ENCODE peak calls at places on chromosomes 3 and 15, in ten cellular contexts. One of them, this sample, is unnamed. For H3K27me3 and H3K36me3, the result is how much of the 10 kb centered on the place peaks cover.

GRCh38 chr15:51380999-51381806 is 39.7 kb downstream of the GLDN start:
- DNase-seq in breast epithelium: no peak
- DNase-seq in IMR-90: peak
- DNase-seq in brain microvascular endothelial cell: peak
- DNase-seq in Peyer's patch: peak
- DNase-seq in PC-9: peak
- DNase-seq in endodermal cell: peak
- DNase-seq in body of pancreas: peak
- DNase-seq in colonic mucosa: peak
- DNase-seq in K562: peak
- DNase-seq in this sample: peak

GRCh38 chr3:66066963-66067617 is 28.4 kb upstream of the MAGI1 start:
- DNase-seq in breast epithelium: no peak
- DNase-seq in IMR-90: no peak
- DNase-seq in brain microvascular endothelial cell: no peak
- DNase-seq in Peyer's patch: no peak
- DNase-seq in PC-9: no peak
- DNase-seq in endodermal cell: no peak
- DNase-seq in body of pancreas: no peak
- DNase-seq in colonic mucosa: no peak
- DNase-seq in K562: no peak
- DNase-seq in this sample: no peak

GRCh38 chr3:187833375-187833774 is 88.1 kb upstream of the BCL6 start:
- DNase-seq in breast epithelium: no peak
- DNase-seq in IMR-90: no peak
- DNase-seq in brain microvascular endothelial cell: no peak
- DNase-seq in Peyer's patch: no peak
- DNase-seq in PC-9: peak
- DNase-seq in endodermal cell: no peak
- DNase-seq in body of pancreas: no peak
- DNase-seq in colonic mucosa: no peak
- DNase-seq in K562: no peak
- DNase-seq in this sample: no peak

GRCh38 chr3:197516517-197516889 is 39.3 kb downstream of the BDH1 start:
- DNase-seq in breast epithelium: no peak
- DNase-seq in IMR-90: peak
- DNase-seq in brain microvascular endothelial cell: peak
- DNase-seq in Peyer's patch: peak
- DNase-seq in PC-9: peak
- DNase-seq in endodermal cell: peak
- DNase-seq in body of pancreas: peak
- DNase-seq in colonic mucosa: no peak
- DNase-seq in K562: peak
- DNase-seq in this sample: no peak

GRCh38 chr3:58337190-58337589 is 4.5 kb downstream of the PXK start:
- DNase-seq in breast epithelium: no peak
- DNase-seq in IMR-90: no peak
- DNase-seq in brain microvascular endothelial cell: no peak
- DNase-seq in Peyer's patch: no peak
- DNase-seq in PC-9: no peak
- DNase-seq in endodermal cell: no peak
- DNase-seq in body of pancreas: no peak
- DNase-seq in colonic mucosa: no peak
- DNase-seq in K562: no peak
- DNase-seq in this sample: no peak

GRCh38 chr3:94269763-94270162 is 206.9 kb downstream of the NSUN3 start:
- DNase-seq in breast epithelium: no peak
- DNase-seq in IMR-90: no peak
- DNase-seq in brain microvascular endothelial cell: peak
- DNase-seq in Peyer's patch: no peak
- DNase-seq in PC-9: no peak
- DNase-seq in endodermal cell: no peak
- DNase-seq in body of pancreas: no peak
- DNase-seq in colonic mucosa: no peak
- DNase-seq in K562: no peak
- DNase-seq in this sample: no peak

GRCh38 chr3:155065537-155065936 is 14.6 kb upstream of the MME start:
- DNase-seq in breast epithelium: no peak
- DNase-seq in IMR-90: peak
- DNase-seq in brain microvascular endothelial cell: peak
- DNase-seq in Peyer's patch: no peak
- DNase-seq in PC-9: peak
- DNase-seq in endodermal cell: no peak
- DNase-seq in body of pancreas: no peak
- DNase-seq in colonic mucosa: no peak
- DNase-seq in K562: no peak
- DNase-seq in this sample: no peak

GRCh38 chr3:127392146-127392470 is 104.3 kb upstream of the PRR20G start:
- DNase-seq in breast epithelium: no peak
- DNase-seq in IMR-90: no peak
- DNase-seq in brain microvascular endothelial cell: no peak
- DNase-seq in Peyer's patch: no peak
- DNase-seq in PC-9: no peak
- DNase-seq in endodermal cell: no peak
- DNase-seq in body of pancreas: no peak
- DNase-seq in colonic mucosa: no peak
- DNase-seq in K562: no peak
- DNase-seq in this sample: no peak

GRCh38 chr3:150080058-150080730 is 109.5 kb upstream of the PFN2 start:
- DNase-seq in breast epithelium: no peak
- DNase-seq in IMR-90: no peak
- DNase-seq in brain microvascular endothelial cell: no peak
- DNase-seq in Peyer's patch: no peak
- DNase-seq in PC-9: no peak
- DNase-seq in endodermal cell: peak
- DNase-seq in body of pancreas: no peak
- DNase-seq in colonic mucosa: no peak
- DNase-seq in K562: no peak
- DNase-seq in this sample: peak

GRCh38 chr3:141235661-141236171 is 4.1 kb downstream of the PXYLP1 start:
- DNase-seq in breast epithelium: no peak
- DNase-seq in IMR-90: no peak
- DNase-seq in brain microvascular endothelial cell: no peak
- DNase-seq in Peyer's patch: peak
- DNase-seq in PC-9: no peak
- DNase-seq in endodermal cell: no peak
- DNase-seq in body of pancreas: peak
- DNase-seq in colonic mucosa: peak
- DNase-seq in K562: peak
- DNase-seq in this sample: peak

GRCh38 chr3:194136519-194137313 is 768 bp downstream of the HES1 start:
- DNase-seq in breast epithelium: no peak
- DNase-seq in IMR-90: peak
- DNase-seq in brain microvascular endothelial cell: peak
- DNase-seq in Peyer's patch: peak
- DNase-seq in PC-9: peak
- DNase-seq in endodermal cell: peak
- DNase-seq in body of pancreas: peak
- DNase-seq in colonic mucosa: peak
- DNase-seq in K562: no peak
- DNase-seq in this sample: peak

GRCh38 chr15:47505712-47506542 is 211.4 kb upstream of the SEMA6D start:
- DNase-seq in breast epithelium: no peak
- DNase-seq in IMR-90: peak
- DNase-seq in brain microvascular endothelial cell: peak
- DNase-seq in Peyer's patch: no peak
- DNase-seq in PC-9: no peak
- DNase-seq in endodermal cell: no peak
- DNase-seq in body of pancreas: no peak
- DNase-seq in colonic mucosa: no peak
- DNase-seq in K562: no peak
- DNase-seq in this sample: no peak

DNA sequence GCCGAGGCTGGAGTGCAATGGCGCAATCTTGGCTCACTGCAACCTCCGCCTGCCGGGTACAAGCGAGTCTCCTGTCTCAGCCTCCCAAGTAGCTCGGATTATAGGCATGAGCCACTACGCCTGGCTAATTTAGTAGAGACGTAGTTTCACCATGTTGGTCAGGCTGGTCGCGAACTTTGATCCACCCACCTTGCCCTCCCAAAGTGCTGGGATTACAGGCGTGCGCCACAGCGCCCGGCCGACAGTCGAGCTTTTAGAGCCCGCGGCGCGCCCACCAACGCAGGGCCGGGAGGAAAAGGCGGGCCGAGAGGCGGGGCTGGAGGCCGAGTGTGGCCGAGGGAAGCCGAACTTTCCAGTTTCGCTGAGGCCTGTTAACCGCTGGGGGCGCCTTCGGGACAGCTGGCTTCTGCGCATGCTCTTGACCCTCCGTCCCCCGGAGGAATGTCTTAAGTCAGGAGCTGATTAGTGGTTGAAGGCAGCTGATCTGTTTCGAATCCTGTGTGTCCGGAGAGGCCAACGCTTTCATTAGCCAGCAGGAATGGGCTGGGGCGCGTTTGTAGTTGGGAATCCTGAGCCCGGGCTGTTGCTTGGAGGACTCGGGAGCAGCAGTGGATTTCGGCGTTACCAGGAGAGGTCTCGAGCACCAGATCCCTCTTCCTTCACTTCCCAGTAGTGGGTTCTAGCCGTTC is 10.0 kb downstream of the RPLP1 start:
- DNase-seq in breast epithelium: peak
- DNase-seq in IMR-90: peak
- DNase-seq in brain microvascular endothelial cell: peak
- DNase-seq in Peyer's patch: peak
- DNase-seq in PC-9: peak
- DNase-seq in endodermal cell: peak
- DNase-seq in body of pancreas: peak
- DNase-seq in colonic mucosa: peak
- DNase-seq in K562: peak
- DNase-seq in this sample: peak
- H3K4me3 ChIP-seq in breast epithelium: peak
- H3K4me3 ChIP-seq in IMR-90: peak
- H3K4me3 ChIP-seq in brain microvascular endothelial cell: peak
- H3K4me3 ChIP-seq in Peyer's patch: peak
- H3K4me3 ChIP-seq in PC-9: peak
- H3K4me3 ChIP-seq in endodermal cell: peak
- H3K4me3 ChIP-seq in body of pancreas: peak
- H3K4me3 ChIP-seq in colonic mucosa: peak
- H3K4me3 ChIP-seq in K562: peak
- H3K4me3 ChIP-seq in this sample: peak

DNA sequence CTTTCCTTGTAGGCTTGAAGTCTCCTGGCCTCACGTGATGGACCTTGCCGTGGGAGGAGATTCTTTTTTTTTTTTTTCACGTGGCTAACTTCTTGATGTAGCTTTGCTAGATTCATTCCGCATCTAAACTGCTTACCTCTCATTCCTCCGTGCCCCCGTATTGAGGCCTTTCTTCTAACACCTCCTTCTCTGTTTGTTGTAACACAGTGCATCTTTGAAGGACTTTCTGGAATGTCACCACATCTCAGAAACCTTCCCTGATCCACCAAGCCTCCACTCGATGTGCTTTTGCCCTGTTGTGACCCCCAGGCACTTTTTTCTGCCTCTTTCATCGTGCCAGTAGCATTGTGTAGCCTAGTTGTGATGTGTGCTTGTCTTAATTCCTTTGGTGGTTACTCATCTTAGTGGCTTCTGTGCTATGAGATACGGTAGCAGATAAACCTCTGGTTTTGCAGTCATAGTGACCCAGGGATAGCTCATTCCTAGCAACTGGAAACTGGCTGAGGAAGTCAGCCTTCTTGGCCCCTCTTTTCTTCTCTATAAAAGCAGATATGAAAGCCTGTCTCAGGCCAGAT is 1.6 kb upstream of the BNC1 start:
- DNase-seq in breast epithelium: no peak
- DNase-seq in IMR-90: peak
- DNase-seq in brain microvascular endothelial cell: peak
- DNase-seq in Peyer's patch: no peak
- DNase-seq in PC-9: peak
- DNase-seq in endodermal cell: no peak
- DNase-seq in body of pancreas: no peak
- DNase-seq in colonic mucosa: no peak
- DNase-seq in K562: no peak
- DNase-seq in this sample: no peak
- H3K27me3 ChIP-seq in breast epithelium: under half
- H3K27me3 ChIP-seq in IMR-90: under half
- H3K27me3 ChIP-seq in brain microvascular endothelial cell: under half
- H3K27me3 ChIP-seq in Peyer's patch: under half
- H3K27me3 ChIP-seq in PC-9: under half
- H3K27me3 ChIP-seq in endodermal cell: half or more
- H3K27me3 ChIP-seq in body of pancreas: under half
- H3K27me3 ChIP-seq in colonic mucosa: under half
- H3K27me3 ChIP-seq in K562: under half
- H3K27me3 ChIP-seq in this sample: under half

GRCh38 chr15:43404130-43404529 is 33.2 kb downstream of the TUBGCP4 start:
- DNase-seq in breast epithelium: no peak
- DNase-seq in IMR-90: no peak
- DNase-seq in brain microvascular endothelial cell: no peak
- DNase-seq in Peyer's patch: no peak
- DNase-seq in PC-9: no peak
- DNase-seq in endodermal cell: no peak
- DNase-seq in body of pancreas: no peak
- DNase-seq in colonic mucosa: no peak
- DNase-seq in K562: no peak
- DNase-seq in this sample: no peak
- H3K36me3 ChIP-seq in breast epithelium: under half
- H3K36me3 ChIP-seq in IMR-90: half or more
- H3K36me3 ChIP-seq in brain microvascular endothelial cell: half or more
- H3K36me3 ChIP-seq in Peyer's patch: half or more
- H3K36me3 ChIP-seq in PC-9: under half
- H3K36me3 ChIP-seq in endodermal cell: half or more
- H3K36me3 ChIP-seq in body of pancreas: under half
- H3K36me3 ChIP-seq in colonic mucosa: under half
- H3K36me3 ChIP-seq in K562: half or more
- H3K36me3 ChIP-seq in this sample: under half

DNA sequence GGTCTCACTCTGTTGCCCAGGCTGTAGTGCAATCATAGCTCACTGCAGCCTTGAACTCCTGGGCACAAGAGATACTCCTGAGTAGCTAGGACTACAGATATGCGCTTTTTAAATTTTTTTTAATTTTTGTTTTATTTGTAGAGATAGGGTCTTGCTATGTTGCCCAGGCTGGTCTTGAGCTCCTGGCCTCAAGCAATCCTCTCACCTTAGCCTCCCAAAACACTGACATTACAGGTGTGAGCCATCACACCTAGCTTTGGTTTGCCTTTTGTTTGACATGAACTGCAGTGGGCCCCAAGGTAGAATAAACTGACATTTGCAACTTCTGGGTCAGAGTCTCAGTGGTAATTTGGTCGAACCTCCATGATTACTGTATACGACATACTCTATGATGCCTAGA is 7.9 kb upstream of the GLB1 start:
- DNase-seq in breast epithelium: no peak
- DNase-seq in IMR-90: no peak
- DNase-seq in brain microvascular endothelial cell: no peak
- DNase-seq in Peyer's patch: no peak
- DNase-seq in PC-9: no peak
- DNase-seq in endodermal cell: no peak
- DNase-seq in body of pancreas: no peak
- DNase-seq in colonic mucosa: no peak
- DNase-seq in K562: no peak
- DNase-seq in this sample: no peak
- H3K4me3 ChIP-seq in breast epithelium: no peak
- H3K4me3 ChIP-seq in IMR-90: no peak
- H3K4me3 ChIP-seq in brain microvascular endothelial cell: no peak
- H3K4me3 ChIP-seq in Peyer's patch: no peak
- H3K4me3 ChIP-seq in PC-9: no peak
- H3K4me3 ChIP-seq in endodermal cell: no peak
- H3K4me3 ChIP-seq in body of pancreas: no peak
- H3K4me3 ChIP-seq in colonic mucosa: no peak
- H3K4me3 ChIP-seq in K562: no peak
- H3K4me3 ChIP-seq in this sample: no peak

GRCh38 chr3:133717424-133717823 is 28.8 kb upstream of the TF start:
- DNase-seq in breast epithelium: no peak
- DNase-seq in IMR-90: no peak
- DNase-seq in brain microvascular endothelial cell: no peak
- DNase-seq in Peyer's patch: no peak
- DNase-seq in PC-9: no peak
- DNase-seq in endodermal cell: no peak
- DNase-seq in body of pancreas: no peak
- DNase-seq in colonic mucosa: no peak
- DNase-seq in K562: no peak
- DNase-seq in this sample: no peak
- H3K27me3 ChIP-seq in breast epithelium: under half
- H3K27me3 ChIP-seq in IMR-90: under half
- H3K27me3 ChIP-seq in brain microvascular endothelial cell: under half
- H3K27me3 ChIP-seq in Peyer's patch: under half
- H3K27me3 ChIP-seq in PC-9: half or more
- H3K27me3 ChIP-seq in endodermal cell: under half
- H3K27me3 ChIP-seq in body of pancreas: under half
- H3K27me3 ChIP-seq in colonic mucosa: under half
- H3K27me3 ChIP-seq in K562: under half
- H3K27me3 ChIP-seq in this sample: under half